ENCODE peak calls at places on chromosomes 4 and X, in ten cellular contexts. I is T-helper 9 cell; B is OCI-M1; D is activated gamma-delta T cell treated with Interleukin-2 at 50 U/mL for 16 hours; W is lower lobe of right lung; J is NCI-H1092 treated with DMSO at 0.1 percent for 48 hours; X is AG04449; H is HEK293T; F is amniotic stem cell; T is stimulated activated CD4-positive, alpha-beta T cell treated with anti-CD3 and anti-CD28 coated beads, Interleukin-15, amount 100 ng/mL, for 24 hours. M is an unnamed sample.

GRCh38 chrX:17595456-17596035 is 141.7 kb upstream of the SCML1 start:
- DNase-seq in D (no peak), T (no peak), H (no peak), X (no peak), F (no peak), W (no peak), I (no peak), B (no peak), J (no peak), M (no peak)

GRCh38 chr4:26458104-26458503 is 32.2 kb downstream of the CCKAR start:
- DNase-seq in H (no peak), D (no peak), I (no peak), J (no peak), B (no peak), X (peak; percentile 72), W (no peak), T (no peak), F (no peak), M (no peak)

GRCh38 chrX:82764521-82764920 is 743.6 kb upstream of the POU3F4 start:
- DNase-seq in J (no peak), I (no peak), T (no peak), X (no peak), B (no peak), H (no peak), W (no peak), F (no peak), D (no peak), M (no peak)

GRCh38 chr4:103074598-103075434 is 1.7 kb downstream of the SLC9B2 start:
- DNase-seq in F (no peak), D (no peak), H (no peak), I (no peak), B (peak; percentile 13), T (no peak), J (no peak), X (no peak), W (no peak), M (no peak)

GRCh38 chrX:113275769-113276168 is 435.1 kb upstream of the AMOT start:
- DNase-seq in W (no peak), I (no peak), J (no peak), D (no peak), B (peak; percentile 28), T (no peak), X (no peak), H (no peak), F (no peak), M (no peak)

GRCh38 chr4:120841580-120841979 is 80.9 kb downstream of the PRDM5 start:
- DNase-seq in X (no peak), W (no peak), I (no peak), B (no peak), T (no peak), F (no peak), J (no peak), H (no peak), D (no peak), M (no peak)

GRCh38 chr4:128653514-128654420 is 155.7 kb upstream of the JADE1 start:
- DNase-seq in D (no peak), H (no peak), J (peak; percentile 83), T (no peak), F (no peak), I (no peak), W (no peak), X (no peak), B (no peak), M (peak; percentile 46)

GRCh38 chrX:15215366-15215765 is 54.5 kb downstream of the ASB9 start:
- DNase-seq in T (no peak), W (no peak), X (no peak), H (no peak), B (no peak), D (no peak), J (peak; percentile 19), I (no peak), F (no peak), M (no peak)

GRCh38 chr4:74228691-74229640 is 71.0 kb downstream of the MTHFD2L start:
- DNase-seq in J (peak; percentile 28), W (peak; percentile 69), I (peak; percentile 54), T (peak; percentile 83), F (no peak), B (peak; percentile 93), H (peak; percentile 68), X (no peak), D (peak; percentile 59), M (peak; percentile 64)

GRCh38 chr4:126419266-126419665 is 1104.5 kb downstream of the FAT4 start:
- DNase-seq in B (no peak), I (no peak), H (no peak), X (no peak), J (no peak), W (no peak), D (no peak), T (no peak), F (no peak), M (no peak)

GRCh38 chr4:127641524-127641923 is 8.8 kb downstream of the INTU start:
- DNase-seq in F (no peak), X (no peak), T (no peak), J (no peak), W (no peak), H (no peak), I (no peak), D (no peak), B (no peak), M (no peak)

GRCh38 chr4:186932196-186932595 is 208.5 kb upstream of the FAT1 start:
- DNase-seq in D (no peak), I (no peak), W (no peak), F (no peak), J (no peak), H (no peak), X (no peak), B (no peak), T (no peak), M (no peak)

GRCh38 chr4:12409507-12410190 is 981.0 kb upstream of the HS3ST1 start:
- DNase-seq in F (no peak), J (no peak), T (no peak), I (no peak), D (no peak), X (no peak), H (no peak), W (no peak), B (peak; percentile 64), M (no peak)

GRCh38 chr4:157018920-157019490 is 47.4 kb upstream of the PDGFC start:
- DNase-seq in W (no peak), B (no peak), H (no peak), D (no peak), J (no peak), I (no peak), F (no peak), T (no peak), X (no peak), M (no peak)

GRCh38 chr4:26226978-26227377 is 93.8 kb upstream of the RBPJ start:
- DNase-seq in F (no peak), I (no peak), J (no peak), T (no peak), H (no peak), X (no peak), D (no peak), B (no peak), W (no peak), M (no peak)

GRCh38 chrX:103063918-103064434 is at the start of gene BEX1:
- DNase-seq in D (no peak), B (no peak), F (no peak), H (no peak), X (peak; percentile 3), I (no peak), W (peak; percentile 46), J (peak; percentile 94), T (peak; percentile 50), M (no peak)

GRCh38 chr4:77220841-77221613 is 64.0 kb downstream of the CCNG2 start:
- DNase-seq in H (no peak), T (no peak), B (peak; percentile 80), F (no peak), D (no peak), W (no peak), I (no peak), X (no peak), J (no peak), M (no peak)

GRCh38 chr4:178316211-178316610 is 874.0 kb upstream of the AGA start:
- DNase-seq in H (no peak), X (no peak), T (no peak), W (no peak), B (no peak), F (no peak), J (no peak), I (no peak), D (no peak), M (peak; percentile 43)

GRCh38 chrX:39639871-39640270 is 457.9 kb downstream of the BCOR start:
- DNase-seq in T (no peak), F (no peak), I (no peak), W (no peak), D (no peak), H (no peak), B (no peak), X (no peak), J (no peak), M (no peak)

GRCh38 chrX:17882680-17883079 is 21.6 kb upstream of the RAI2 start:
- DNase-seq in J (no peak), W (no peak), X (no peak), F (no peak), I (no peak), T (no peak), D (no peak), H (no peak), B (no peak), M (no peak)

GRCh38 chrX:68060506-68061205 is 372.6 kb downstream of the OPHN1 start:
- DNase-seq in I (no peak), T (no peak), X (no peak), D (no peak), W (no peak), B (peak; percentile 1), H (no peak), J (no peak), F (no peak), M (no peak)

GRCh38 chr4:8641931-8642650 is 49.5 kb downstream of the CPZ start:
- DNase-seq in I (no peak), T (no peak), D (no peak), X (no peak), W (peak; percentile 21), F (no peak), B (no peak), J (no peak), H (no peak), M (no peak)

GRCh38 chr4:107069049-107069448 is 32.9 kb upstream of the DKK2 start:
- DNase-seq in T (no peak), X (no peak), F (peak; percentile 32), W (no peak), B (no peak), J (no peak), I (no peak), H (no peak), D (no peak), M (no peak)

GRCh38 chr4:139975830-139976272 is 178.1 kb downstream of the MAML3 start:
- DNase-seq in H (no peak), D (no peak), B (peak; percentile 92), F (no peak), W (no peak), X (no peak), I (no peak), T (no peak), J (no peak), M (no peak)

GRCh38 chrX:126994011-126994410 is 174.5 kb downstream of the PRR32 start:
- DNase-seq in D (no peak), I (no peak), T (no peak), H (no peak), J (no peak), F (no peak), X (no peak), B (no peak), W (no peak), M (no peak)

GRCh38 chr4:163384926-163385325 is 41.2 kb downstream of the NPY5R start:
- DNase-seq in H (no peak), T (no peak), F (no peak), X (no peak), I (no peak), D (no peak), B (no peak), W (no peak), J (no peak), M (no peak)

GRCh38 chrX:14050704-14051103 is 21.0 kb upstream of the GEMIN8 start:
- DNase-seq in B (no peak), W (no peak), J (no peak), D (no peak), F (no peak), T (no peak), H (no peak), I (no peak), X (no peak), M (no peak)

GRCh38 chr4:114890773-114891172 is 222.6 kb downstream of the NDST4 start:
- DNase-seq in W (no peak), I (no peak), J (no peak), H (no peak), F (no peak), B (peak; percentile 19), X (no peak), T (no peak), D (no peak), M (no peak)